ENCODE peak calls at places on chromosome X, in seven cellular contexts. T is CD4-positive, alpha-beta memory T cell; F is cardiac muscle cell; Z is right cardiac atrium; S is lower lobe of right lung; B is body of pancreas; Y is ovary. L is an unnamed sample.

GRCh38 chrX:332916-333610 is 14.5 kb upstream of the GTPBP6 start:
- DNase-seq in S (peak; percentile 43), T (no peak), Z (peak; percentile 32), F (no peak), B (no peak), Y (no peak), L (no peak)

GRCh38 chrX:16671005-16671404 is 21.0 kb downstream of the S100G start:
- DNase-seq in Y (no peak), B (no peak), Z (no peak), S (no peak), T (peak; percentile 43), F (peak; percentile 48), L (peak; percentile 53)

GRCh38 chrX:13131511-13132137 is 87.2 kb upstream of the FAM9C start:
- DNase-seq in Y (no peak), B (no peak), T (peak; percentile 31), Z (no peak), F (no peak), S (peak; percentile 42), L (peak; percentile 55)

GRCh38 chrX:129956765-129957164 is 25.7 kb upstream of the BCORL1 start:
- DNase-seq in T (no peak), Z (no peak), Y (no peak), S (no peak), B (no peak), F (no peak), L (no peak)

GRCh38 chrX:132714913-132715312 is 226.1 kb upstream of the MBNL3 start:
- DNase-seq in B (no peak), S (no peak), F (no peak), Z (no peak), Y (no peak), T (no peak), L (no peak)

GRCh38 chrX:153973127-153974002 is 811 bp downstream of the TMEM187 start:
- DNase-seq in Z (no peak), F (no peak), Y (no peak), S (no peak), T (no peak), B (peak; percentile 36), L (no peak)

GRCh38 chrX:119757979-119758681 is at the start of gene SOWAHD:
- DNase-seq in Z (peak; percentile 65), T (peak; percentile 22), S (peak; percentile 63), B (peak; percentile 26), Y (peak; percentile 60), F (peak; percentile 42), L (peak; percentile 80)

GRCh38 chrX:24426921-24427746 is 38.0 kb upstream of the PDK3 start:
- DNase-seq in B (no peak), Y (peak; percentile 35), S (no peak), F (no peak), Z (no peak), T (no peak), L (no peak)

GRCh38 chrX:20217279-20217678 is 49.4 kb downstream of the RPS6KA3 start:
- DNase-seq in F (no peak), Y (no peak), T (no peak), Z (no peak), B (no peak), S (no peak), L (no peak)

GRCh38 chrX:118552501-118552900 is 56.9 kb downstream of the DOCK11 start:
- DNase-seq in B (no peak), T (no peak), Y (no peak), Z (no peak), S (peak; percentile 48), F (no peak), L (no peak)

GRCh38 chrX:88586317-88586716 is 160.7 kb upstream of the CPXCR1 start:
- DNase-seq in T (no peak), Z (no peak), Y (no peak), B (no peak), F (no peak), S (no peak), L (no peak)

GRCh38 chrX:136185409-136186022 is 38.2 kb downstream of the FHL1 start:
- DNase-seq in F (no peak), B (no peak), Z (no peak), S (no peak), T (no peak), Y (no peak), L (no peak)

GRCh38 chrX:113422323-113422722 is 581.7 kb upstream of the AMOT start:
- DNase-seq in Z (no peak), F (no peak), Y (no peak), B (no peak), S (no peak), T (no peak), L (no peak)

GRCh38 chrX:109635151-109635550 is 10.2 kb upstream of the KCNE5 start:
- DNase-seq in T (no peak), Z (no peak), F (peak; percentile 41), B (no peak), Y (no peak), S (no peak), L (peak; percentile 46)

GRCh38 chrX:32084757-32085156 is 1012.9 kb upstream of the FTHL17 start:
- DNase-seq in Y (no peak), S (no peak), B (no peak), Z (no peak), T (no peak), F (no peak), L (no peak)

GRCh38 chrX:79081895-79082512 is 62.5 kb upstream of the GPR174 start:
- DNase-seq in Z (no peak), Y (no peak), B (no peak), F (peak; percentile 8), S (no peak), T (peak; percentile 62), L (peak; percentile 55)

GRCh38 chrX:19886888-19887531 is 390 bp downstream of the SH3KBP1 start:
- DNase-seq in F (peak; percentile 42), B (no peak), T (no peak), Y (peak; percentile 64), Z (peak; percentile 56), S (peak; percentile 51), L (peak; percentile 77)

GRCh38 chrX:122816288-122816687 is 367.8 kb upstream of the GRIA3 start:
- DNase-seq in T (no peak), Y (no peak), F (no peak), B (no peak), Z (no peak), S (no peak), L (no peak)

DNA sequence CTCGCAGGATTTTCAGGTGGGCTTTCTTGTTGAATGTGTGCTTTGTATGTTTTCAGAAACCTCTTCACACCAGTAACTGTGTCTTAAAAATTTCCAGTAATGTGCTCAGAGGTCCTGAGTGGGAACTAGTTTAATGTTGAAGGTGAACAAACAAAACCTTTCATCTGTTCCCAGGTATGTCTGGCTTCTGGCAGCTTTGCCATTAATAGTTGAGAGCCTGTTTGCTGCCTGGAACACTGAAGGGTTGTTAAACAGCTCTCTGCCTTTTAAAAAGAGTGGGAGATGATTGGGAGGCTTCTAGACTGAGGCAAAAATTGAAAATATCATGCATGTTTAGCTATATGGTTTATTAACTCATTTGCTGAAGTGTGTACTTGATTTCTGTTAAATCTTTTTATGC is 161.2 kb upstream of the AGTR2 start:
- DNase-seq in Y (no peak), F (no peak), Z (no peak), S (no peak), T (no peak), B (no peak), L (no peak)
- H3K27me3 ChIP-seq in Y (no peaks in the 10 kb centered on the region), F (no peaks in the 10 kb centered on the region), Z (no peaks in the 10 kb centered on the region), S (no peaks in the 10 kb centered on the region), T (no peaks in the 10 kb centered on the region), B (no peaks in the 10 kb centered on the region), L (peaks cover 2% of the 10 kb centered on the region)

GRCh38 chrX:65674351-65674893 is 7.0 kb downstream of the MSN start:
- DNase-seq in Z (no peak), F (peak; percentile 29), Y (no peak), S (no peak), B (no peak), T (peak; percentile 36), L (no peak)
- H3K4me3 ChIP-seq in Z (peak overlapping the region; percentile 27), F (no peak overlapping the region), Y (no peak overlapping the region), S (peak overlapping the region; percentile 21), B (no peak overlapping the region), T (no peak overlapping the region), L (no peak overlapping the region)

DNA sequence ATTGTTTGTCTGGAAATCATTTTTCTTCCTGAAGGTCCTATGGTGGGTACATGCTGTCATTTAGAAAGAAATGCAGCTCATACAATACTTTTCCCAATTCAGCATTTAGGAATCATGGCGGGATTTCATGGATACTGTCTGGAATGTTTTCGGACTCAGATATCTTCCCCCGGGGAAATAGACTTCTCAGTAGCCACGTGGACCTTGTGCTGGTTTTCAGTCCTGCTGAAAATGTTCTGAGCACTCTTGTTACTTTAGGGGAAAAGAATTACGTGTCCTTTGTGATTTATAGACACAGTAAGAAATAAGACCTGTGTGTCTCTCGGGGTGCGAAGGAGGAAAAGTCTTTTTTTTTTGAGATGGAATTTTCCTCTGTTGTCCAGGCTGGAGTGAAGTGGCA is 3.8 kb downstream of the CD99 start:
- DNase-seq in B (no peak), Z (no peak), F (no peak), Y (no peak), T (no peak), S (no peak), L (no peak)
- H3K4me1 ChIP-seq in B (peaks cover 59% of the 10 kb centered on the region), Z (peaks cover 29% of the 10 kb centered on the region), F (peaks cover 45% of the 10 kb centered on the region), Y (peaks cover 21% of the 10 kb centered on the region), T (peaks cover 72% of the 10 kb centered on the region), S (peaks cover 71% of the 10 kb centered on the region), L (peaks cover 11% of the 10 kb centered on the region)

GRCh38 chrX:40153335-40154221 is 55.8 kb upstream of the BCOR start:
- DNase-seq in T (peak; percentile 54), F (peak; percentile 68), Z (peak; percentile 86), Y (peak; percentile 74), S (peak; percentile 65), B (peak; percentile 53), L (peak; percentile 74)

GRCh38 chrX:40154229-40154852 is 56.6 kb upstream of the BCOR start:
- DNase-seq in F (peak; percentile 86), Y (peak; percentile 60), Z (peak; percentile 82), T (no peak), B (no peak), S (no peak), L (peak; percentile 79)

GRCh38 chrX:40155617-40156471 is 58.1 kb upstream of the BCOR start:
- DNase-seq in F (no peak), Y (peak; percentile 63), S (no peak), B (no peak), T (no peak), Z (peak; percentile 66), L (no peak)

GRCh38 chrX:40156472-40157227 is 58.9 kb upstream of the BCOR start:
- DNase-seq in S (no peak), Z (no peak), F (no peak), B (no peak), T (no peak), Y (peak; percentile 47), L (no peak)

GRCh38 chrX:40154853-40155616 is 57.3 kb upstream of the BCOR start:
- DNase-seq in F (peak; percentile 95), Z (peak; percentile 90), B (peak; percentile 75), S (peak; percentile 76), Y (peak; percentile 79), T (no peak), L (peak; percentile 78)
- H3K27me3 ChIP-seq in F (peaks cover 7% of the 10 kb centered on the region), Z (no peaks in the 10 kb centered on the region), B (no peaks in the 10 kb centered on the region), S (no peaks in the 10 kb centered on the region), Y (no peaks in the 10 kb centered on the region), T (no peaks in the 10 kb centered on the region), L (no peaks in the 10 kb centered on the region)

GRCh38 chrX:141175786-141176185 is 1.1 kb downstream of the LDOC1 start:
- DNase-seq in F (no peak), Y (no peak), B (peak; percentile 13), Z (no peak), T (no peak), S (no peak), L (no peak)
- H3K4me3 ChIP-seq in F (no peak overlapping the region), Y (peak overlapping the region; percentile 57), B (no peak overlapping the region), Z (no peak overlapping the region), T (no peak overlapping the region), S (no peak overlapping the region), L (peak overlapping the region; percentile 75)

GRCh38 chrX:37812110-37812509 is 32.3 kb downstream of the CYBB start:
- DNase-seq in B (no peak), Z (no peak), T (no peak), S (no peak), F (no peak), Y (no peak), L (no peak)
- H3K4me1 ChIP-seq in B (no peaks in the 10 kb centered on the region), Z (no peaks in the 10 kb centered on the region), T (no peaks in the 10 kb centered on the region), S (no peaks in the 10 kb centered on the region), F (no peaks in the 10 kb centered on the region), Y (no peaks in the 10 kb centered on the region), L (peaks cover 3% of the 10 kb centered on the region)

L was measured in HAP-1.